ENCODE peak calls at places on chromosomes 7 and 10, in five cellular contexts. R is body of pancreas, W is thoracic aorta, S is SK-N-SH, Z is HCT116. J is an unnamed sample. For H3K27me3 and H3K4me1, the result is how much of the 10 kb centered on the place peaks cover.

GRCh38 chr7:81641873-81642272 is 128.0 kb downstream of the HGF start:
- DNase-seq in R (no peak), W (no peak), S (no peak), Z (no peak), J (no peak)

GRCh38 chr10:69101451-69102095 is 13.7 kb downstream of the SRGN start:
- DNase-seq in R (no peak), W (no peak), S (no peak), Z (no peak), J (no peak)

GRCh38 chr10:43237631-43238446 is 29.0 kb downstream of the RASGEF1A start:
- DNase-seq in R (peak), W (no peak), S (no peak), Z (no peak), J (peak)

GRCh38 chr7:43764807-43765491 is 6.5 kb downstream of the BLVRA start:
- DNase-seq in R (no peak), W (no peak), S (no peak), Z (no peak), J (no peak)

GRCh38 chr7:102933763-102934162 is 21.0 kb downstream of the LRRC17 start:
- DNase-seq in R (peak), W (peak), S (peak), Z (no peak), J (peak)

GRCh38 chr10:124701435-124701834 is 42.7 kb downstream of the FAM53B start:
- DNase-seq in R (peak), W (peak), S (no peak), Z (no peak), J (peak)

GRCh38 chr7:110994028-110994967 is 96.6 kb upstream of the LRRN3 start:
- DNase-seq in R (no peak), W (no peak), S (no peak), Z (no peak), J (no peak)

GRCh38 chr10:86946215-86947170 is 10.9 kb downstream of the MMRN2 start:
- DNase-seq in R (peak), W (peak), S (peak), Z (no peak), J (peak)

GRCh38 chr7:141550694-141551079 is 523 bp upstream of the AGK start:
- DNase-seq in R (peak), W (no peak), S (peak), Z (no peak), J (peak)

GRCh38 chr10:102645741-102646609 is 1.7 kb downstream of the TRIM8 start:
- DNase-seq in R (peak), W (peak), S (peak), Z (peak), J (peak)

GRCh38 chr10:61010863-61011262 is 66.9 kb upstream of the RHOBTB1 start:
- DNase-seq in R (no peak), W (no peak), S (no peak), Z (no peak), J (no peak)

DNA sequence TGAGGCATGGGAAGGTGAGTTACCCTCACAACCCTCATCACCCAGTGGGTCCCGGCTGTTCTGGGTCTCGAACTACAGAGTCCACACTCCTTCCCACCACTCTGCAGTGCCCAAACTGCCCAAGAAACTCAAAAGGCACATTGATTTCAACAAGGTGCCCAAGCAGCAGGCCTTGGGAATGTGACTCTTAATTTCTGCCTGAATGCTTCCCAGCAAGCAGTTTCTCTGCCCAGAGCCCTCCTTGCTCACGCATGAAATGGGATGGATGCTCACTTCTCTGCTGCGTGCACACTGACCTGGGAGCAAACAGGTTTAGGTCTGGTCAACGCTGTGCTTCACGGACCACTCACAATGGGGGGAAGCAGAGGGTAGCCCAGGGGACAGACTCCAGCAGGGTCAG is 77.9 kb downstream of the GRB10 start:
- DNase-seq in R (no peak), W (no peak), S (no peak), Z (no peak), J (no peak)
- H3K27ac ChIP-seq in R (no peak), W (no peak), S (no peak), Z (no peak), J (no peak)

DNA sequence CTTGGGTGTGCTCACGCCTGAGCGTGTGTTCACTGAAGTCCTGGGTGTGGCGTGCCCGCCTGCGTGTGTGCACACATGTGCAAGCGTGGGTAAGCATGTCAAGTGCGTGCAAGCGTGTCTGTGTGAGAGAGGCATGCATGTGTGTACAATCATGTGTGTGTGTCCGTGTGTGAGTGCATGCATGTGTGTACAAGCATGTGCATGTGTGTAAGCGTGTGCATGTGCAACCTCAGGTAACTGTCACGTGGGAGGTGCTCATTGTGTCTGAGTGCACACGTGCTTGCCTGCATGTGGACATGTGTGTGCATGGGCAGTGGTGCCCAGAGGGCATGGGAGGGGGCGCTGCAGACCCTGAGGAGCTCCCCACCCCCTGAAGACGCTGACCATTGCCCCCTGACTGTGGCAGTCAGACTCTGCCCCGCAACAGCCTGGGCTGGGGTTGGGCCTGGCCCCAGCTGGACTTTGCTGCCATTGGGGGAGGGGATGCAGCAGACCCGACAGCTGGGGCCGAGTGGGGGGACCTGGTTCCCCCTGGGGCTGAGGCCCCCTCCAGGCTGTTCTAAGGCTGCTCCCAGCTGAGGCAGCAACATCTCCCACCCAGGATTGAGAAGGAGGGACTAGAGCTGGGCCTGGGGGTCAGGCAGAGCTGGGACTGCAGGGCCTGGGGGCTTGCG is 88.1 kb downstream of the UNCX start:
- DNase-seq in R (no peak), W (no peak), S (peak), Z (no peak), J (peak)
- H3K27me3 ChIP-seq in R (under half), W (under half), S (half or more), Z (under half), J (under half)

DNA sequence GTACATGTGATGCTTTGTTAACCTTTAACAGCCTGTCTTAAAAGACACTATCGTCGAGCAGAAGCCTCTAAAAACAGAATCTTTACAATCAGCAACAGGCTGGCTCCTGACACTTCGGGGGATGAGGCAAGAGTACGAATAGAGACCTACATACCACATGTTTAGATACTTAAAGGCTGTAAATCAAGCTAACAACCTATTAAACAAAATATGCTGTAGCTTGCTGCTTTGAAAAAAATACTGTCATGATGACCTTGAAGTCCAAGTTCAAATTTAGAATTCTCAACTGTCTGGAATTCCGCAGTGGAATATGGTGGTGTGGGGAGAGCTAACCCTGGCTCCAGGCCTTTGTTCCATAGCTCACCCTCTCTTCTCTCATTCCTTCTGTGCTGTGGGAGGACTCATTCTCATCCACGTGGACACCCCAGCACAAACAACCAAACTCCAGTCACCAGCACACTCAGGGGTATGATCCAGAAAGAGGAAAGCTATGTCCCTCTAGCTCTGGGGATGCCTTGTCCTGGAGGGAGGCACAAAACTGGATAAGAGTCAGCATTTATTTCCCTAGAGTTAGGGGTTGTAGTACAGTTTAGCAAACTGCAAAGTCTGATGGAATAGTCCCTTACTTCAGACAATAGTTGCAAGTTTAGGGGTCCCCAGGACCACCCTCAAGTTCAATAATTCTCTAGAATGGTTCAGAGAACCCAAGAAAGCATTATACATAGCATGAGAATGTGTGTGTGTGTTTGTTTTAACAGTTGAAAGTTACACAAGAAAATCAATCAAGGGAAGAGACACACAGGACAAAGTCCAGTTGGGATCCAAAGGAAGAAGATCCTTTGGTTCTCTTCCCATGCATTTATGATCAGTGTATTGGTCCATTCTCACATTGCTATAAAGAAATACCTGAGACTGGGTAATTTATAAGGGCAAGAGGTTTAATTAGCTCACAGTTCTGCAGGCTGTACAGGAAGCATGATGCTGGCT is 196.0 kb upstream of the SVIL start:
- DNase-seq in R (no peak), W (no peak), S (no peak), Z (no peak), J (no peak)
- H3K4me1 ChIP-seq in R (under half), W (under half), S (under half), Z (under half), J (under half)

GRCh38 chr7:112362053-112362650 is 88.1 kb upstream of the IFRD1 start:
- DNase-seq in R (no peak), W (no peak), S (no peak), Z (no peak), J (no peak)

GRCh38 chr7:112360681-112361080 is 89.6 kb upstream of the IFRD1 start:
- DNase-seq in R (no peak), W (no peak), S (no peak), Z (no peak), J (no peak)

GRCh38 chr7:112361154-112361553 is 89.1 kb upstream of the IFRD1 start:
- DNase-seq in R (no peak), W (no peak), S (no peak), Z (no peak), J (no peak)

GRCh38 chr7:112365551-112365950 is 84.7 kb upstream of the IFRD1 start:
- DNase-seq in R (no peak), W (no peak), S (no peak), Z (no peak), J (no peak)

DNA sequence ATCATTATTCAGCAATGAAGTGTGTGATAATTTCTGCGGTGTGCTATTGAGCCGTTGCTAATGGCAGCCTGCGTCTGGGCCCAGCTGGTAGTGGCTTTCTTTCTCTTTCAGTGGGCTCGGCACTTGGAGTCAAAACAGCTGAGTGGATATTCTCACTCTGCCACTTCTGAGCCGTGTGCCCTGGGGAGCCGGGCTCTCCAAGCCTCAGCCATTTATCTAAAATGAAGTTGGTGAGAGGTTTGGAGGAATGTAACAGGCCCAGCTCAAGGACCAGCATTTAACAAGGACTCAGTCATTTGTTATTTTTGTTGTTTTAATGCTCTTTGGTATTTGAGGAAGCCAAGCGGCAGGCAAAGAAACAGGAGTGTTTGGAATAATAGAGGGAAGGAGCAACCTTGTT is 87.5 kb upstream of the IFRD1 start:
- DNase-seq in R (no peak), W (no peak), S (no peak), Z (no peak), J (peak)
- H3K27ac ChIP-seq in R (no peak), W (no peak), S (no peak), Z (no peak), J (no peak)

J was measured in right cardiac atrium.